ENCODE peak calls at places on chromosome 16, in seven cellular contexts. X, Z, Y, D, G, H and V are unnamed samples.

GRCh38 chr16:81350306-81350615 is 35.5 kb downstream of the GAN start:
- DNase-seq in G (no peak), X (no peak), H (no peak), Z (no peak), D (no peak), Y (no peak), V (no peak)

GRCh38 chr16:27204232-27204915 is 1.0 kb downstream of the KDM8 start:
- DNase-seq in X (no peak), Z (no peak), G (no peak), Y (no peak), D (peak; percentile 13), H (no peak), V (no peak)

GRCh38 chr16:14132696-14133048 is 61.6 kb downstream of the MRTFB start:
- DNase-seq in X (no peak), Z (no peak), Y (no peak), H (no peak), G (no peak), D (no peak), V (no peak)

GRCh38 chr16:73196670-73197069 is 148.7 kb upstream of the ZFHX3 start:
- DNase-seq in Y (peak; percentile 74), Z (peak; percentile 63), X (peak; percentile 42), G (peak; percentile 24), D (peak; percentile 54), H (peak; percentile 70), V (peak; percentile 33)

GRCh38 chr16:88809676-88810165 is 2.0 kb downstream of the APRT start:
- DNase-seq in X (no peak), G (no peak), D (no peak), Y (no peak), H (no peak), Z (no peak), V (no peak)

GRCh38 chr16:75264531-75264998 is 13.1 kb upstream of the BCAR1 start:
- DNase-seq in D (no peak), Z (no peak), X (peak; percentile 76), Y (no peak), H (no peak), G (no peak), V (no peak)

GRCh38 chr16:89048087-89048729 is 45.4 kb upstream of the ACSF3 start:
- DNase-seq in Z (no peak), X (no peak), G (no peak), D (no peak), Y (no peak), H (no peak), V (no peak)

GRCh38 chr16:35342012-35342411 is 1882.6 kb downstream of the TP53TG3F start:
- DNase-seq in Z (no peak), D (no peak), Y (no peak), H (no peak), X (no peak), G (no peak), V (no peak)

GRCh38 chr16:77213542-77214108 is 14.4 kb downstream of the SYCE1L start:
- DNase-seq in Z (no peak), D (peak; percentile 98), H (peak; percentile 46), G (no peak), Y (no peak), X (no peak), V (peak; percentile 77)

GRCh38 chr16:48892884-48893283 is 282.9 kb upstream of the N4BP1 start:
- DNase-seq in G (no peak), H (no peak), D (peak; percentile 19), X (no peak), Y (no peak), Z (peak; percentile 35), V (no peak)

GRCh38 chr16:86195863-86196630 is 297.1 kb downstream of the IRF8 start:
- DNase-seq in Y (no peak), Z (no peak), H (peak; percentile 21), D (no peak), X (no peak), G (no peak), V (no peak)

GRCh38 chr16:84732674-84733352 is 33.0 kb downstream of the USP10 start:
- DNase-seq in D (no peak), H (no peak), G (no peak), X (no peak), Y (no peak), Z (no peak), V (no peak)

GRCh38 chr16:85416267-85417109 is 196.6 kb upstream of the GSE1 start:
- DNase-seq in X (peak; percentile 79), D (peak; percentile 58), G (no peak), Z (peak; percentile 96), Y (peak; percentile 96), H (peak; percentile 61), V (no peak)

GRCh38 chr16:12655530-12655929 is 148.2 kb downstream of the CPPED1 start:
- DNase-seq in G (no peak), H (no peak), Y (no peak), Z (no peak), X (no peak), D (no peak), V (no peak)

GRCh38 chr16:68363847-68364600 is 53.2 kb downstream of the PRMT7 start:
- DNase-seq in X (no peak), G (no peak), H (peak; percentile 48), D (no peak), Z (no peak), Y (no peak), V (no peak)

GRCh38 chr16:27698266-27698665 is 148.3 kb downstream of the KATNIP start:
- DNase-seq in G (no peak), H (no peak), X (no peak), D (no peak), Y (peak; percentile 95), Z (peak; percentile 55), V (no peak)

GRCh38 chr16:868846-869822 is 68.6 kb upstream of the GNG13 start:
- DNase-seq in Z (no peak), H (no peak), Y (no peak), G (no peak), D (no peak), X (no peak), V (no peak)

GRCh38 chr16:50621452-50621792 is 59.7 kb downstream of the SNX20 start:
- DNase-seq in Y (no peak), G (no peak), H (no peak), X (no peak), Z (no peak), D (no peak), V (no peak)

GRCh38 chr16:19021747-19022146 is 38.0 kb downstream of the TMC7 start:
- DNase-seq in Z (no peak), Y (no peak), X (no peak), G (no peak), D (no peak), H (no peak), V (no peak)

GRCh38 chr16:84084570-84085270 is 32.0 kb downstream of the MBTPS1 start:
- DNase-seq in H (peak; percentile 78), D (peak; percentile 64), G (peak; percentile 28), X (peak; percentile 84), Y (peak; percentile 80), Z (peak; percentile 83), V (peak; percentile 57)

GRCh38 chr16:24051125-24051524 is 205.0 kb upstream of the CACNG3 start:
- DNase-seq in X (no peak), Y (peak; percentile 53), D (no peak), Z (no peak), H (no peak), G (no peak), V (no peak)

GRCh38 chr16:49920397-49920796 is 64.5 kb upstream of the ZNF423 start:
- DNase-seq in H (no peak), Z (no peak), D (no peak), X (no peak), Y (no peak), G (no peak), V (no peak)

GRCh38 chr16:55203570-55203969 is 120.4 kb upstream of the IRX6 start:
- DNase-seq in G (no peak), X (no peak), Z (no peak), Y (no peak), D (no peak), H (no peak), V (no peak)

GRCh38 chr16:66651965-66652364 is 44.6 kb downstream of the CMTM4 start:
- DNase-seq in H (no peak), G (no peak), Y (no peak), D (no peak), X (no peak), Z (no peak), V (no peak)
- TF ChIP-seq SIN3A in H (no peak), G (no peak), Y (no peak), D (no peak), X (no peak), Z (no peak), V (no peak)

DNA sequence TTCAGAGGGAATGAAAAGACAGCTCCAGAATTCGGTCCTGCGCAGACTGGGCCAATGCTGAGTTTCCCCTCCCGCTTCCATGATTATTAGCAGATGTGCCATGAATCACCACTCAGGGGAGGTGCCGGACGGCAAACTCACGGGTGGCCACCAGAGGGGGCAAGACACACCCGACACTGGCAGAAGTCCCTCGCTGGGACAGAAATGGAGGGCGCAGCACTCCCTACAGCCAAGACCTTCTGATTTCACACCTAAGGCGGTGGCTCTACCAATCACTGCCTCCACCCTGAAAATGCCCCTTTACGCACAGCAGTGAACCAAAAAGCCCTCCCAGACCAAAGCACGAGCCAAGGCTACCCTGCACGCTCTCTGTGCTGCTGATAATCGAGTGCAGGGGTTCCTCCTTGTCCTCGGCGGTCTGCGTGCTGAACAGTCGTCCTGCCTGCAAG is 26.8 kb downstream of the TRAP1 start:
- DNase-seq in Y (peak; percentile 95), X (peak; percentile 93), Z (peak; percentile 84), G (peak; percentile 21), H (peak; percentile 66), D (peak; percentile 48), V (peak; percentile 63)
- TF ChIP-seq POLR2AphosphoS5 in Y (no peak), X (peak; percentile 74), Z (peak; percentile 36), G (no peak), H (no peak), D (no peak), V (no peak)

DNA sequence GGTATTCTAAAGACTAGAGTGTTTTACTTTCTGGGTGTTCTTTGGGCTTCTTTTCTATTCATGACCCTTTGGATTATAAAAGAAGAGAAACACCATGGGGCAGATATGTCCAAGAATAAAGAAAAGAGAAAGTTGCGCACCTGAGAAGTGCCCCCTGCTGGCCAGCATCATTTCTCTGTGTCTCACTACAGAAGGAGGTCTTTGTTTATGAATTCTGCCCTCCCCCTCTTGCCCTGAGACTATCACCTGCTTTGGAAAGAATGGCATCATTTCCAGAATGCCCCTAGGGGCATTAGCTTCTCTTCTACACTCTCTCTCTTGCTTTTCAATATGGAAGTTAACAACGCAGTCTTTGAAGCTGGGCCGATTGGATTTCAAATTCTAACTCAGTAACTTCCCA is 45.0 kb downstream of the CDH13 start:
- DNase-seq in D (no peak), Y (peak; percentile 50), Z (no peak), H (no peak), G (no peak), X (no peak), V (no peak)
- TF ChIP-seq CTCF in D (peak; percentile 33), Y (peak; percentile 25), Z (peak; percentile 29), H (no peak), G (peak; percentile 23), X (peak; percentile 59), V (peak; percentile 43)

DNA sequence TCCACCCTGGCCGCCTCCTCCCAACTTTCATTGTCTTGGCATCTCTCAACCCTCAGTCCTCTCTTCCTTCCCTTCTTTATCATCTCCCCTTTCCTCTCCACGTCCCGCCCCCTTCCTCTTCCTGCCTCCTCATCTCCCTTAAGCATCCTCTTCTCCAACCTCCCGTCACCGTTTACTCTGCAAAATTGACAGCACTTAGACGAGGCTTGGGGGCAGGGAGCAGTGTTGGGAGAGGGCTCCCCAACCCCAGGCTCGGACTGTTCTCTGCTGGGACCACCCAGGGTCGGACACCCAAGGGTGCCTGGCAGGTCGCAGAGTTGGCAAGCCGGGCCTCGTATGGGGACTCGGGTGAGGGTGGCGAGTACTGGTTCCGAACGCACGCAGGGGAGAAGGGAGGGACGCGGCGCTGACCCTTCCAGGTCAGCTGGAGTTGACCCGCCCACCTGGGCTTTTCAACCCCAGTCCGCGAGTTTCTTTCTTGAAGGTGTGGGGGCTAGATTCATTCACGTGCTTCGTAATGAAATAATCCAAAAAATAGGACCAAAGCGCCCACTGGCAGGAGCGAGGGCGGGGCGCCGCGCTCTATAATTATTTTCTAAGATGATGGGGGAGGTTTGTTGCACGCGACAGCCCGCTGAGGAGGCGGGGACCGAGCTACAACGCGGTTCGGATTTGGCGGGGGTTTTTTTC is 775 bp upstream of the PAGR1 start:
- DNase-seq in Y (peak; percentile 61), D (no peak), H (no peak), Z (no peak), G (no peak), X (no peak), V (no peak)
- TF ChIP-seq SIN3A in Y (no peak), D (no peak), H (no peak), Z (no peak), G (no peak), X (no peak), V (peak; percentile 30)